ENCODE peak calls at places on chromosomes 12 and 14, in nine cellular contexts. K, Q, C, X, F, Z, G, H and W are unnamed samples.

GRCh38 chr14:90760591-90761316 is 55.5 kb downstream of the TTC7B start:
- DNase-seq in K (peak; percentile 40), Q (no peak), C (peak; percentile 28), X (no peak), F (no peak), Z (no peak), G (no peak), H (no peak), W (peak; percentile 2)

GRCh38 chr12:91367234-91367849 is 184.7 kb upstream of the DCN start:
- DNase-seq in K (peak; percentile 53), Q (no peak), C (peak; percentile 10), X (no peak), F (no peak), Z (no peak), G (no peak), H (no peak), W (no peak)

GRCh38 chr14:61599959-61600358 is 95.4 kb upstream of the HIF1A start:
- DNase-seq in K (no peak), Q (no peak), C (no peak), X (no peak), F (no peak), Z (no peak), G (no peak), H (no peak), W (no peak)

GRCh38 chr14:44945264-44945663 is 16.5 kb downstream of the KLHL28 start:
- DNase-seq in K (peak; percentile 95), Q (no peak), C (peak; percentile 97), X (no peak), F (no peak), Z (no peak), G (no peak), H (no peak), W (no peak)

GRCh38 chr14:96574633-96575191 is 72.5 kb downstream of the PAPOLA start:
- DNase-seq in K (peak; percentile 90), Q (no peak), C (peak; percentile 79), X (peak; percentile 30), F (no peak), Z (no peak), G (no peak), H (no peak), W (peak; percentile 34)

GRCh38 chr12:125262866-125263265 is 197.6 kb downstream of the AACS start:
- DNase-seq in K (no peak), Q (no peak), C (no peak), X (no peak), F (no peak), Z (no peak), G (no peak), H (no peak), W (no peak)

GRCh38 chr12:119669744-119670472 is 2.0 kb downstream of the PRKAB1 start:
- DNase-seq in K (no peak), Q (no peak), C (no peak), X (no peak), F (no peak), Z (no peak), G (no peak), H (no peak), W (peak; percentile 56)

GRCh38 chr14:103543721-103544626 is 15.0 kb downstream of the TRMT61A start:
- DNase-seq in K (peak; percentile 54), Q (no peak), C (no peak), X (no peak), F (peak; percentile 72), Z (no peak), G (peak; percentile 56), H (peak; percentile 65), W (no peak)

GRCh38 chr12:5201554-5202243 is 158.0 kb downstream of the KCNA5 start:
- DNase-seq in K (no peak), Q (peak; percentile 54), C (peak; percentile 28), X (no peak), F (no peak), Z (no peak), G (peak; percentile 44), H (no peak), W (no peak)

GRCh38 chr14:59919582-59920377 is at the start of gene LRRC9:
- DNase-seq in K (peak; percentile 9), Q (peak; percentile 26), C (peak; percentile 28), X (peak; percentile 18), F (peak; percentile 76), Z (peak; percentile 10), G (peak; percentile 12), H (peak; percentile 51), W (peak; percentile 35)

GRCh38 chr12:30422844-30423243 is 272.8 kb downstream of the IPO8 start:
- DNase-seq in K (no peak), Q (no peak), C (no peak), X (no peak), F (no peak), Z (no peak), G (no peak), H (no peak), W (no peak)

DNA sequence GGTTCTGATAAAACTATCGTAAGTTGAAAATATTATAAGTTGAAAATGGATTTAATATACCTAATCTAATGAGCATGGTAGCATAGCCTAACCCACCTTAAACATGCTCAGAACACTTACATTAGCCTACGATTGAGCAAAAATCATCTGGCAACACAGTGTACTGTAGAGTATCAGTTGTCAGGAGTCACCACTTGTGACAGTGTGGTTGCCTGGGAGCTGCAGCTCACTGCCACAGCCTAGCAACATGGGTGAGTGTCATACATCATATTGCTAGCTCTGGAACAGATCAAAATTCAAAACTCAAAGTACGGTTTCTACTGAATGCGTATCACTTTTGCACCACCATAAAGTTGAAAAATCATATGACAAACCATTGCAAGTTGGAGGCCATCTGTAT is 203.5 kb downstream of the ATXN7L3B start:
- DNase-seq in K (no peak), Q (no peak), C (no peak), X (no peak), F (no peak), Z (no peak), G (no peak), H (no peak), W (no peak)
- H3K4me1 ChIP-seq in K (no peaks in the 10 kb centered on the region), Q (no peaks in the 10 kb centered on the region), C (no peaks in the 10 kb centered on the region), X (no peaks in the 10 kb centered on the region), F (no peaks in the 10 kb centered on the region), Z (no peaks in the 10 kb centered on the region), G (no peaks in the 10 kb centered on the region), H (no peaks in the 10 kb centered on the region), W (no peaks in the 10 kb centered on the region)

GRCh38 chr14:98197933-98198332 is 1074.1 kb downstream of the BCL11B start:
- DNase-seq in K (no peak), Q (no peak), C (no peak), X (no peak), F (no peak), Z (no peak), G (no peak), H (no peak), W (no peak)
- H3K4me3 ChIP-seq in K (no peak overlapping the region), Q (no peak overlapping the region), C (no peak overlapping the region), X (no peak overlapping the region), F (no peak overlapping the region), Z (peak overlapping the region; percentile 12), G (no peak overlapping the region), H (no peak overlapping the region), W (no peak overlapping the region)

GRCh38 chr12:47775100-47775911 is 2.3 kb downstream of the SLC48A1 start:
- DNase-seq in K (peak; percentile 74), Q (peak; percentile 42), C (peak; percentile 23), X (no peak), F (peak; percentile 75), Z (no peak), G (no peak), H (no peak), W (no peak)
- H3K4me1 ChIP-seq in K (peaks cover 38% of the 10 kb centered on the region), Q (peaks cover 34% of the 10 kb centered on the region), C (peaks cover 13% of the 10 kb centered on the region), X (no peaks in the 10 kb centered on the region), F (peaks cover 45% of the 10 kb centered on the region), Z (peaks cover 21% of the 10 kb centered on the region), G (peaks cover 79% of the 10 kb centered on the region), H (peaks cover 5% of the 10 kb centered on the region), W (no peaks in the 10 kb centered on the region)

DNA sequence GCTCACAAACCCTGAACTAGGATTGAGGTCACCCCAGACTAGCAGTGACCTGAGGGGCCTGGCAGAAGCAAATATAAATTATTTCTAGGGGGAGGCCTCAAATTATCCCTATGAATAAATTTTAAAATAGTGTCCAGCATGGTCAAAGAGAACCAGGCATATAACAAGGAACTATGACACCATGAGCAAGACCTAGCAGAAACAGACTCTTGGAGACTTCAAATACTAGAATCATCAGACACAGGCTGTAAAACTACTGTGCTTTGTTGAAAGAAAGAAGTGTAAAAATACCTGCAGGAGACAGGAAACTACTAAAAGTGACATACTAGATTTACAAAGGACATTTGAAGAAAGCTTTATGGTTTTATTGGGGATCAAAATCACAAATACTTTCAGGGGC is 3.2 kb upstream of the BCL7A start:
- DNase-seq in K (no peak), Q (no peak), C (no peak), X (no peak), F (no peak), Z (no peak), G (no peak), H (no peak), W (no peak)
- H3K4me3 ChIP-seq in K (no peak overlapping the region), Q (no peak overlapping the region), C (no peak overlapping the region), X (no peak overlapping the region), F (no peak overlapping the region), Z (no peak overlapping the region), G (no peak overlapping the region), H (no peak overlapping the region), W (no peak overlapping the region)

GRCh38 chr12:87802721-87803011 is 226.5 kb downstream of the C12orf50 start:
- DNase-seq in K (no peak), Q (no peak), C (no peak), X (no peak), F (no peak), Z (no peak), G (no peak), H (no peak), W (no peak)
- H3K4me1 ChIP-seq in K (peaks cover 15% of the 10 kb centered on the region), Q (no peaks in the 10 kb centered on the region), C (no peaks in the 10 kb centered on the region), X (no peaks in the 10 kb centered on the region), F (no peaks in the 10 kb centered on the region), Z (no peaks in the 10 kb centered on the region), G (no peaks in the 10 kb centered on the region), H (peaks cover 1% of the 10 kb centered on the region), W (no peaks in the 10 kb centered on the region)

GRCh38 chr12:28700161-28700560 is 448.9 kb upstream of the FAR2 start:
- DNase-seq in K (no peak), Q (no peak), C (no peak), X (no peak), F (no peak), Z (no peak), G (no peak), H (no peak), W (no peak)
- H3K4me3 ChIP-seq in K (no peak overlapping the region), Q (no peak overlapping the region), C (no peak overlapping the region), X (no peak overlapping the region), F (no peak overlapping the region), Z (no peak overlapping the region), G (no peak overlapping the region), H (no peak overlapping the region), W (no peak overlapping the region)

GRCh38 chr14:74510955-74511354 is 17.4 kb downstream of the ISCA2 start:
- DNase-seq in K (peak; percentile 96), Q (no peak), C (peak; percentile 66), X (no peak), F (peak; percentile 60), Z (no peak), G (no peak), H (peak; percentile 73), W (no peak)
- H3K4me1 ChIP-seq in K (peaks cover 33% of the 10 kb centered on the region), Q (no peaks in the 10 kb centered on the region), C (peaks cover 35% of the 10 kb centered on the region), X (no peaks in the 10 kb centered on the region), F (peaks cover 5% of the 10 kb centered on the region), Z (peaks cover 9% of the 10 kb centered on the region), G (peaks cover 5% of the 10 kb centered on the region), H (no peaks in the 10 kb centered on the region), W (no peaks in the 10 kb centered on the region)

DNA sequence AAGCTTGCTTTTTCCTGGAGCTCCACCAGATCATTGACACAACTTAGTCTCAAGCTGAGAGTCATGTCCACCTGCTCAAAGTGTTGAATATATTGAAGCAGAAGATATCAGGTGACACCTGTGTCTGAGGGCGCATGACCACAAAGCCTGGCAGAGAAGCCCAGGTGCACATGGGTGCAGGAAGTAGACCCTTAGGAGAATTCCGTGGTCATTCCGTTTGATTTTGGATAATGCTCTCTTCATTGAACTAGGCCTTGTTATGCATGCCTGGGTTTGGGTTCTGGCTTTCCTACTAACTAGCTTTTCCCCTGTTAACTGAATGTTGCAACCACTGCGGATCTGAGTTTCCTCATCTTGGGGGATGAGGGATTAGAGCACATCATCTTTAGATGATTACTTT is 7.1 kb downstream of the ARHGDIB start:
- DNase-seq in K (no peak), Q (no peak), C (no peak), X (no peak), F (no peak), Z (no peak), G (no peak), H (no peak), W (no peak)
- H3K4me3 ChIP-seq in K (no peak overlapping the region), Q (no peak overlapping the region), C (no peak overlapping the region), X (no peak overlapping the region), F (no peak overlapping the region), Z (peak overlapping the region; percentile 38), G (no peak overlapping the region), H (no peak overlapping the region), W (no peak overlapping the region)